ENCODE peak calls at places on chromosome 12, in seven cellular contexts. L is CD4-positive, CD25-positive, alpha-beta regulatory T cell; R is OCI-LY7; E is IMR-90; Z is iPS DF 6.9; W is stomach; A is BE2C. J is an unnamed sample.

GRCh38 chr12:128969480-128970055 is 116.3 kb downstream of the GLT1D1 start:
- DNase-seq in L (peak; percentile 22), R (peak; percentile 52), E (no peak), Z (no peak), W (peak; percentile 34), A (no peak), J (no peak)

GRCh38 chr12:53464685-53465084 is 12.8 kb downstream of the PCBP2 start:
- DNase-seq in L (no peak), R (no peak), E (no peak), Z (no peak), W (no peak), A (no peak), J (no peak)

GRCh38 chr12:126389215-126389841 is 1324.1 kb downstream of the AACS start:
- DNase-seq in L (no peak), R (no peak), E (no peak), Z (no peak), W (no peak), A (no peak), J (no peak)

GRCh38 chr12:47228802-47229201 is 149.0 kb upstream of the AMIGO2 start:
- DNase-seq in L (no peak), R (no peak), E (no peak), Z (no peak), W (no peak), A (no peak), J (no peak)

GRCh38 chr12:108098374-108098773 is 30.7 kb upstream of the WSCD2 start:
- DNase-seq in L (no peak), R (no peak), E (no peak), Z (no peak), W (no peak), A (no peak), J (no peak)

GRCh38 chr12:113359133-113359938 is 949 bp downstream of the PLBD2 start:
- DNase-seq in L (no peak), R (no peak), E (peak; percentile 14), Z (no peak), W (no peak), A (no peak), J (no peak)

GRCh38 chr12:113064395-113065125 is 8.0 kb downstream of the DTX1 start:
- DNase-seq in L (no peak), R (peak; percentile 55), E (no peak), Z (no peak), W (no peak), A (no peak), J (no peak)

GRCh38 chr12:113900711-113901110 is 65.4 kb downstream of the RBM19 start:
- DNase-seq in L (no peak), R (no peak), E (no peak), Z (no peak), W (no peak), A (no peak), J (no peak)

GRCh38 chr12:7884687-7885086 is 12.0 kb upstream of the SLC2A14 start:
- DNase-seq in L (no peak), R (no peak), E (no peak), Z (no peak), W (no peak), A (no peak), J (no peak)

GRCh38 chr12:125674554-125674953 is 609.3 kb downstream of the AACS start:
- DNase-seq in L (no peak), R (no peak), E (no peak), Z (no peak), W (no peak), A (no peak), J (no peak)

GRCh38 chr12:67982165-67982563 is 7.1 kb upstream of the IFNG-AS1 start:
- DNase-seq in L (no peak), R (no peak), E (no peak), Z (no peak), W (no peak), A (no peak), J (no peak)

GRCh38 chr12:42696424-42697149 is 107.0 kb upstream of the PRICKLE1 start:
- DNase-seq in L (no peak), R (no peak), E (peak; percentile 64), Z (no peak), W (peak; percentile 47), A (no peak), J (no peak)

GRCh38 chr12:120370343-120371243 is 1.6 kb upstream of the MSI1 start:
- DNase-seq in L (no peak), R (no peak), E (no peak), Z (no peak), W (no peak), A (no peak), J (no peak)

GRCh38 chr12:10849425-10849878 is at the start of gene PRR4:
- DNase-seq in L (peak; percentile 67), R (no peak), E (no peak), Z (no peak), W (no peak), A (no peak), J (no peak)

GRCh38 chr12:56288705-56289387 is 11.3 kb downstream of the CS start:
- DNase-seq in L (peak; percentile 49), R (no peak), E (no peak), Z (no peak), W (no peak), A (no peak), J (no peak)

GRCh38 chr12:100528044-100528443 is 45.4 kb upstream of the GAS2L3 start:
- DNase-seq in L (no peak), R (no peak), E (no peak), Z (no peak), W (no peak), A (no peak), J (no peak)

GRCh38 chr12:46664771-46665287 is 161.0 kb downstream of the SLC38A4 start:
- DNase-seq in L (peak; percentile 50), R (no peak), E (peak; percentile 96), Z (no peak), W (no peak), A (no peak), J (no peak)

GRCh38 chr12:124565656-124566180 is 1.7 kb downstream of the NCOR2 start:
- DNase-seq in L (no peak), R (no peak), E (no peak), Z (no peak), W (no peak), A (no peak), J (no peak)

GRCh38 chr12:131014343-131014742 is 60.6 kb downstream of the ADGRD1 start:
- DNase-seq in L (no peak), R (no peak), E (no peak), Z (no peak), W (no peak), A (no peak), J (no peak)

GRCh38 chr12:104219908-104220404 is 4.4 kb downstream of the TXNRD1 start:
- DNase-seq in L (peak; percentile 81), R (no peak), E (peak; percentile 83), Z (no peak), W (peak; percentile 55), A (peak; percentile 26), J (peak; percentile 12)

GRCh38 chr12:111175404-111175803 is 193.5 kb downstream of the PHETA1 start:
- DNase-seq in L (no peak), R (no peak), E (no peak), Z (no peak), W (no peak), A (no peak), J (no peak)

GRCh38 chr12:123049398-123050250 is 69.1 kb downstream of the ARL6IP4 start:
- DNase-seq in L (no peak), R (no peak), E (no peak), Z (no peak), W (no peak), A (no peak), J (no peak)

GRCh38 chr12:46124848-46125619 is 134.7 kb upstream of the SCAF11 start:
- DNase-seq in L (peak; percentile 82), R (peak; percentile 84), E (peak; percentile 87), Z (peak; percentile 41), W (peak; percentile 41), A (peak; percentile 54), J (peak; percentile 67)

GRCh38 chr12:51127050-51127729 is 43.8 kb upstream of the CSRNP2 start:
- DNase-seq in L (no peak), R (no peak), E (peak; percentile 34), Z (no peak), W (no peak), A (no peak), J (no peak)

GRCh38 chr12:43937947-43938346 is 102.1 kb downstream of the TMEM117 start:
- DNase-seq in L (no peak), R (peak; percentile 14), E (peak; percentile 25), Z (no peak), W (no peak), A (peak; percentile 29), J (no peak)

GRCh38 chr12:31931796-31932715 is 27.2 kb upstream of the RESF1 start:
- DNase-seq in L (no peak), R (no peak), E (no peak), Z (no peak), W (no peak), A (no peak), J (no peak)

GRCh38 chr12:71551529-71551928 is 111.9 kb downstream of the LGR5 start:
- DNase-seq in L (no peak), R (peak; percentile 14), E (peak; percentile 15), Z (no peak), W (no peak), A (no peak), J (no peak)

GRCh38 chr12:24418157-24418556 is 468.7 kb upstream of the SOX5 start:
- DNase-seq in L (no peak), R (no peak), E (peak; percentile 69), Z (no peak), W (no peak), A (no peak), J (no peak)

GRCh38 chr12:45671254-45671653 is 58.3 kb upstream of the ARID2 start:
- DNase-seq in L (no peak), R (no peak), E (peak; percentile 79), Z (no peak), W (no peak), A (no peak), J (no peak)

GRCh38 chr12:27969901-27970390 is 2.6 kb downstream of the PTHLH start:
- DNase-seq in L (peak; percentile 69), R (no peak), E (peak; percentile 53), Z (no peak), W (peak; percentile 72), A (peak; percentile 45), J (no peak)
- H3K4me3 ChIP-seq in L (peak overlapping the region; percentile 72), R (no peak overlapping the region), E (peak overlapping the region; percentile 54), Z (peak overlapping the region; percentile 14), W (peak overlapping the region; percentile 72), A (peak overlapping the region; percentile 42), J (peak overlapping the region; percentile 44)

GRCh38 chr12:98894412-98895085 is 249.5 kb downstream of the APAF1 start:
- DNase-seq in L (no peak), R (no peak), E (no peak), Z (no peak), W (no peak), A (peak; percentile 14), J (no peak)
- H3K4me1 ChIP-seq in L (no peaks in the 10 kb centered on the region), R (no peaks in the 10 kb centered on the region), E (no peaks in the 10 kb centered on the region), Z (no peaks in the 10 kb centered on the region), W (peaks cover 16% of the 10 kb centered on the region), A (no peaks in the 10 kb centered on the region), J (no peaks in the 10 kb centered on the region)

GRCh38 chr12:38204831-38205230 is 111.7 kb upstream of the ALG10B start:
- DNase-seq in L (no peak), R (no peak), E (no peak), Z (no peak), W (no peak), A (no peak), J (no peak)
- H3K9me3 ChIP-seq in L (no peaks in the 10 kb centered on the region), R (no peaks in the 10 kb centered on the region), E (peaks cover 16% of the 10 kb centered on the region), Z (peaks cover 20% of the 10 kb centered on the region), W (no peaks in the 10 kb centered on the region), A (no peaks in the 10 kb centered on the region), J (no peaks in the 10 kb centered on the region)

DNA sequence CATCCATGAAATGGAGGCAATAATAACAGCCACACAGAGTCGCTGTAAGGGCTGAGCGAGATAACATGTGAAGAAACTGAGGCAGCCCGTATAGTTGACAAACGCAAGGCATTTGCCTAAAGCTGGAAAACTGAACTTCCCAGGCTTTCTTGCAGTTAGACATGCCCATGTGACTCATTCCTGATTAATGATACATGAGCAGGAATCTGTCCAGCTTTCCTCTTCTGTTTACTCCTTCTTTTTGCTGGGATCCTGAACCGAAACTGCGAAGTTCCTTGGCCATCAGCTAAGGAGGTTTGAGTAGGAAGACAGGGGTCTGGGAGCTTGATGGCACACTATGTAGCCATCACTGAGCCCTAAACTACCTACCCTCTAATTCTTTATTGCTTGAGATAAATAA is 52.2 kb downstream of the ST8SIA1 start:
- DNase-seq in L (no peak), R (no peak), E (peak; percentile 86), Z (no peak), W (no peak), A (no peak), J (no peak)
- H3K4me3 ChIP-seq in L (no peak overlapping the region), R (no peak overlapping the region), E (no peak overlapping the region), Z (no peak overlapping the region), W (no peak overlapping the region), A (no peak overlapping the region), J (no peak overlapping the region)

J was measured in CD8-positive, alpha-beta memory T cell.